ENCODE peak calls at places on chromosomes 16 and 17, in six cellular contexts. One of them, this sample, is unnamed. For H3K4me1, the result is how much of the 10 kb centered on the place peaks cover.

GRCh38 chr17:10668771-10669170 is 11.7 kb upstream of the MYH3 start:
- DNase-seq in uterus: no peak
- DNase-seq in lower lobe of right lung: no peak
- DNase-seq in mesendoderm: no peak
- DNase-seq in RWPE2: no peak
- DNase-seq in PC-3: peak
- DNase-seq in this sample: no peak

GRCh38 chr16:74738816-74739215 is 35.8 kb downstream of the FA2H start:
- DNase-seq in uterus: no peak
- DNase-seq in lower lobe of right lung: no peak
- DNase-seq in mesendoderm: no peak
- DNase-seq in RWPE2: no peak
- DNase-seq in PC-3: no peak
- DNase-seq in this sample: no peak

GRCh38 chr17:47857551-47858410 is 6.8 kb upstream of the SP6 start:
- DNase-seq in uterus: no peak
- DNase-seq in lower lobe of right lung: no peak
- DNase-seq in mesendoderm: peak
- DNase-seq in RWPE2: no peak
- DNase-seq in PC-3: no peak
- DNase-seq in this sample: no peak

GRCh38 chr16:82150569-82150968 is 19.5 kb downstream of the MPHOSPH6 start:
- DNase-seq in uterus: no peak
- DNase-seq in lower lobe of right lung: no peak
- DNase-seq in mesendoderm: no peak
- DNase-seq in RWPE2: no peak
- DNase-seq in PC-3: no peak
- DNase-seq in this sample: no peak

GRCh38 chr17:49193513-49194296 is 16.7 kb downstream of the GNGT2 start:
- DNase-seq in uterus: peak
- DNase-seq in lower lobe of right lung: peak
- DNase-seq in mesendoderm: peak
- DNase-seq in RWPE2: no peak
- DNase-seq in PC-3: peak
- DNase-seq in this sample: no peak

GRCh38 chr16:57479422-57480126 is 6.7 kb downstream of the DOK4 start:
- DNase-seq in uterus: peak
- DNase-seq in lower lobe of right lung: no peak
- DNase-seq in mesendoderm: peak
- DNase-seq in RWPE2: no peak
- DNase-seq in PC-3: no peak
- DNase-seq in this sample: peak

GRCh38 chr17:61459434-61459809 is 7.2 kb downstream of the TBX4 start:
- DNase-seq in uterus: no peak
- DNase-seq in lower lobe of right lung: no peak
- DNase-seq in mesendoderm: no peak
- DNase-seq in RWPE2: no peak
- DNase-seq in PC-3: no peak
- DNase-seq in this sample: no peak

GRCh38 chr16:6032438-6032837 is 934.8 kb upstream of the EEF2KMT start:
- DNase-seq in uterus: no peak
- DNase-seq in lower lobe of right lung: no peak
- DNase-seq in mesendoderm: no peak
- DNase-seq in RWPE2: no peak
- DNase-seq in PC-3: no peak
- DNase-seq in this sample: no peak

DNA sequence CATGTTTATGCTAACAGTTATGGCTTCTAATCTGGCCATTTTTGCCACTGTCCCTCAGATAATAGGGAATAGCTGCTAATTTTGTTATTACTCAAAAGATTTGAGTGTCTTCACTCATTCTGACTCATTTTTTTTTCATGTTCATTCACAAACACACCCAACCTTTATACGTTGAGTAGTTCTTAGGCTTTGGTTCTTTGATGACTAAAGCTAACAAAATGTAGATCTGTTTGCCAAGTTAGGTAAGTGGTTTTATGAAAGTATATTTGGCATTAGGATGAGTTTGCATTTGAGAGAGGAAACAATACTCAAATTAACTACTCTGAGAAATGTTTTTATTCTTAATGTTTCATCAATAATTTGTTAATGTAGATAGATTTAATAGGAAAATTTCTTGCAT is 3.7 kb downstream of the MAP2K4 start:
- DNase-seq in uterus: no peak
- DNase-seq in lower lobe of right lung: no peak
- DNase-seq in mesendoderm: no peak
- DNase-seq in RWPE2: no peak
- DNase-seq in PC-3: peak
- DNase-seq in this sample: no peak
- H3K4me1 ChIP-seq in uterus: under half
- H3K4me1 ChIP-seq in lower lobe of right lung: under half
- H3K4me1 ChIP-seq in mesendoderm: under half
- H3K4me1 ChIP-seq in RWPE2: under half
- H3K4me1 ChIP-seq in PC-3: half or more
- H3K4me1 ChIP-seq in this sample: under half

DNA sequence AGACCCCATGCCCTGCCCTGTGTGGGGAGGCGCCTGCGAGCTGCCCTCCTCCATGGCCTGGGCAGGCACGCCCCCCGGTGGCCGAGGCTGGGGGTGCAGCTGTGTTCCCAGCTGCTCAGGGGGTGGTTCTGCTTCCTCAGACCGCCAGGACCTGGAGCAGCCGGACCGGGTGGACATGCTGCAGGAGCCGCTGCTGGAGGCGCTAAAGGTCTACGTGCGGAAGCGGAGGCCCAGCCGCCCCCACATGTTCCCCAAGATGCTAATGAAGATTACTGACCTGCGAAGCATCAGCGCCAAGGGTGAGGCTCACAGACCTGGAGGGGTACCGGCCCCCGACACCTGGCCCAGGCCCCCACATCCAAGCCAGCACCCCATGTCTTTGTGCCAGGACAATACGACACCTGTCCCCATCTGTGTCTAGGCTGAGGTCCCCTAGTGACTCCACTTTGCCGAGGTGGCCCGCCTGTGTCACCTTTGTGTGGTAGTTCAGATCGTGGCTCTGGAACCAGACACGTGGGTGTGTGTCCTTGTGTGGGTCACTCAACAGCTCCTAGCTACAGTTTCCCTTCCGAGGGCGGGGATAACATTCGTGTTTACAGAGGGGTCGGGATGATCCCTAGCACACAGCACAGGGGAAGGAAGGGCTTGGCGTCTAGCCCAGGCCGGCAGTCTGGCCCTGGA is 9.3 kb downstream of the GJD3 start:
- DNase-seq in uterus: peak
- DNase-seq in lower lobe of right lung: peak
- DNase-seq in mesendoderm: peak
- DNase-seq in RWPE2: no peak
- DNase-seq in PC-3: peak
- DNase-seq in this sample: peak
- H3K4me1 ChIP-seq in uterus: under half
- H3K4me1 ChIP-seq in lower lobe of right lung: half or more
- H3K4me1 ChIP-seq in mesendoderm: under half
- H3K4me1 ChIP-seq in RWPE2: under half
- H3K4me1 ChIP-seq in PC-3: under half
- H3K4me1 ChIP-seq in this sample: under half

DNA sequence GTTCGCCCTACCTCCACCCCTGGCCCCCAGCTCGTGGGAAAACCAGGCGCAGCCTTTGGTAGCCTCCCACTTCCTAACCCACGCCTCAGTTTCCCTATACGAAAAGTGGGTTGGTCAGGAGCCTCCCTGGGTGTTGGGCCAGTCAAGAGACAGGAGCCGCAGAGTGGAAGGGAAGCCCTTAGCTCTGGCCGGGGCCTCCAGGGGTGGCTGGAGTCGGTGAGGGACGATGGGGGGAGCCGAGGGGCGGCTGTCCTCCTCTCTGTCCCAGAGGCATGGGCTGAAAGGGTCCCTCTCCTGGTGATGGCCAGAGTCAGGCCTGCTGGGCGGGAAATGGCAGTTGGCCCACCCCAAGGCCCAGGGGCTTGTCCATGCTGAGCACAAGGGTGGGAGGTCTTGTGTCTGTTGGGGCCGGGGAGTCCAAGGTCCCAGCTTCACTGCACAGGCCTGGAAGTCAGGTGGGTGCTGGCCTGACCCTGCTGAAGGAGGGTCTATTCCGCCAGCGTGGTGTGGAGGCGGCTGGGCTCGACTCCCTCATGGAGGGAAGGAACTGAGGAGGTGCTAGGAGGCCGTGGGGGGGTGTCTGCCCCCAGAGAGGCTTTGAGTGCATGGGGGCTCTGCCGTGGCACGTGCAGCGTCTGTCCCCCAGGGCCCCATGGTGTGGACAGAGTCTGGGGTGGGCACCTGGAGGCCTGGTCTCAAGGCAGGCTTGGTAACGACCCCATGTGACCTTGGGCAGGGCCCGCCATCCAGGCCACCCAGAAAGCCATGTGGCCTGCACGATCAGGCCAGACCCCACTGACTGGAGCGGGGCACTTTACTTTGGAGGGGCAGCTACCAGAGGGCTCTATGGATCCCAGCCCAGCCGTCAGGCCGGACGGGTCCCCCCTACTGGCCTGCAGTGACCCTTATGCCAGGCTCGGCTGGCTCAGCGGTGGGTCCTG is 1.1 kb downstream of the SLC16A3 start:
- DNase-seq in uterus: no peak
- DNase-seq in lower lobe of right lung: no peak
- DNase-seq in mesendoderm: no peak
- DNase-seq in RWPE2: no peak
- DNase-seq in PC-3: no peak
- DNase-seq in this sample: no peak
- H3K4me1 ChIP-seq in uterus: under half
- H3K4me1 ChIP-seq in lower lobe of right lung: under half
- H3K4me1 ChIP-seq in mesendoderm: under half
- H3K4me1 ChIP-seq in RWPE2: under half
- H3K4me1 ChIP-seq in PC-3: under half
- H3K4me1 ChIP-seq in this sample: under half

GRCh38 chr17:42818379-42818778 is 5.7 kb downstream of the BECN1 start:
- DNase-seq in uterus: no peak
- DNase-seq in lower lobe of right lung: no peak
- DNase-seq in mesendoderm: no peak
- DNase-seq in RWPE2: no peak
- DNase-seq in PC-3: no peak
- DNase-seq in this sample: no peak
- H3K4me1 ChIP-seq in uterus: under half
- H3K4me1 ChIP-seq in lower lobe of right lung: under half
- H3K4me1 ChIP-seq in mesendoderm: under half
- H3K4me1 ChIP-seq in RWPE2: under half
- H3K4me1 ChIP-seq in PC-3: under half
- H3K4me1 ChIP-seq in this sample: under half